ENCODE peak calls at places on chromosomes 5 and 9, in eight cellular contexts. D is sciatic nerve; E is endothelial cell of umbilical vein; R is mesothelial cell of epicardium; M is HEK293T; W is activated naive CD4-positive, alpha-beta T cell; T is activated T-cell treated with anti-CD3 and anti-CD28 coated beads for 1 hour; N is IMR-90. J is an unnamed sample.

GRCh38 chr5:91142819-91143218 is 240.3 kb downstream of the ARRDC3 start:
- DNase-seq in W (no peak), D (no peak), T (no peak), M (no peak), N (no peak), E (no peak), R (no peak), J (no peak)

GRCh38 chr5:113487411-113487778 is 858 bp downstream of the MCC start:
- DNase-seq in T (no peak), E (peak; percentile 36), W (no peak), N (peak; percentile 5), R (no peak), M (peak; percentile 41), D (peak; percentile 61), J (peak; percentile 75)

GRCh38 chr5:14069021-14069420 is 74.1 kb upstream of the TRIO start:
- DNase-seq in D (no peak), R (no peak), M (no peak), W (no peak), E (peak; percentile 40), T (no peak), N (no peak), J (no peak)

GRCh38 chr5:32312194-32312681 is 501 bp downstream of the MTMR12 start:
- DNase-seq in N (peak; percentile 69), D (peak; percentile 83), R (peak; percentile 54), M (peak; percentile 52), W (peak; percentile 53), E (peak; percentile 69), T (peak; percentile 36), J (peak; percentile 83)

GRCh38 chr5:87413116-87413645 is 451 bp upstream of the CCNH start:
- DNase-seq in M (peak; percentile 22), N (no peak), E (no peak), T (no peak), W (no peak), D (no peak), R (no peak), J (no peak)

GRCh38 chr5:80711938-80712337 is 57.2 kb upstream of the DHFR start:
- DNase-seq in D (no peak), R (no peak), N (peak; percentile 34), W (no peak), M (peak; percentile 63), E (no peak), T (no peak), J (peak; percentile 58)

GRCh38 chr5:61329729-61330128 is 2.3 kb upstream of the ZSWIM6 start:
- DNase-seq in W (no peak), N (peak; percentile 67), E (peak; percentile 80), D (no peak), T (no peak), M (no peak), R (no peak), J (peak; percentile 35)

GRCh38 chr9:87581513-87581912 is 83.8 kb downstream of the DAPK1 start:
- DNase-seq in R (no peak), T (no peak), N (no peak), D (no peak), M (no peak), W (no peak), E (peak; percentile 82), J (no peak)

GRCh38 chr5:91311697-91312501 is 71.2 kb downstream of the ARRDC3 start:
- DNase-seq in R (no peak), N (peak; percentile 99), W (peak; percentile 23), T (peak; percentile 41), M (peak; percentile 23), D (peak; percentile 80), E (peak; percentile 97), J (no peak)

GRCh38 chr9:37761511-37761910 is 7.9 kb downstream of the TRMT10B start:
- DNase-seq in R (no peak), D (no peak), T (no peak), N (peak; percentile 88), M (no peak), W (no peak), E (no peak), J (no peak)

GRCh38 chr5:72596956-72597355 is 89.7 kb upstream of the ZNF366 start:
- DNase-seq in M (no peak), N (no peak), D (no peak), E (peak; percentile 69), W (no peak), R (no peak), T (no peak), J (no peak)

GRCh38 chr9:115117999-115118470 is at the start of gene TNC:
- DNase-seq in N (peak; percentile 92), D (peak; percentile 79), W (no peak), M (peak; percentile 36), R (peak; percentile 55), T (no peak), E (peak; percentile 5), J (peak; percentile 67)

GRCh38 chr9:116008278-116008677 is 145.3 kb upstream of the PAPPA start:
- DNase-seq in T (no peak), W (no peak), E (no peak), M (no peak), D (no peak), N (peak; percentile 52), R (no peak), J (no peak)

GRCh38 chr5:127891942-127892341 is 188.8 kb downstream of the CCDC192 start:
- DNase-seq in M (no peak), E (no peak), R (no peak), T (no peak), W (no peak), N (no peak), D (no peak), J (no peak)

GRCh38 chr5:141298376-141298775 is 5.5 kb downstream of the SLC25A2 start:
- DNase-seq in R (no peak), E (no peak), N (no peak), T (no peak), M (no peak), D (no peak), W (no peak), J (no peak)

GRCh38 chr5:144032375-144032774 is 138.1 kb downstream of the YIPF5 start:
- DNase-seq in W (no peak), D (no peak), M (peak; percentile 26), R (no peak), N (no peak), T (no peak), E (no peak), J (no peak)